ENCODE peak calls at places on chromosomes 3 and 15, in four cellular contexts. T, B, O and H are unnamed samples.

GRCh38 chr15:70430029-70430428 is 332.3 kb upstream of the TLE3 start:
- DNase-seq in O (no peak), B (no peak), T (no peak), H (no peak)

GRCh38 chr3:75136100-75136897 is 521.8 kb upstream of the CNTN3 start:
- DNase-seq in T (no peak), B (peak; percentile 24), O (no peak), H (no peak)

GRCh38 chr15:95284933-95285401 is 1045.5 kb upstream of the NR2F2 start:
- DNase-seq in B (no peak), T (no peak), O (no peak), H (no peak)

GRCh38 chr3:172134352-172134751 is 95.0 kb downstream of the FNDC3B start:
- DNase-seq in B (no peak), O (peak; percentile 58), T (no peak), H (no peak)

GRCh38 chr15:90101130-90101968 is 919 bp downstream of the IDH2 start:
- DNase-seq in T (peak; percentile 33), B (no peak), O (no peak), H (peak; percentile 75)

GRCh38 chr3:111947179-111947727 is 31.6 kb upstream of the ABHD10 start:
- DNase-seq in T (no peak), O (no peak), B (no peak), H (no peak)

GRCh38 chr3:159897331-159898075 is 91.1 kb upstream of the IL12A start:
- DNase-seq in B (no peak), O (no peak), T (no peak), H (peak; percentile 21)

GRCh38 chr3:18237251-18238005 is 187.7 kb downstream of the SATB1 start:
- DNase-seq in B (no peak), O (no peak), T (no peak), H (no peak)

GRCh38 chr3:15271785-15272381 is 60.5 kb downstream of the SH3BP5 start:
- DNase-seq in T (no peak), O (peak; percentile 90), B (no peak), H (no peak)

GRCh38 chr15:34753236-34753894 is 1.4 kb downstream of the GJD2 start:
- DNase-seq in O (no peak), T (peak; percentile 54), B (peak; percentile 10), H (no peak)

GRCh38 chr3:79846148-79846933 is 78.5 kb upstream of the ROBO1 start:
- DNase-seq in B (peak; percentile 34), O (no peak), T (peak; percentile 20), H (no peak)

GRCh38 chr15:89841306-89841705 is 26.7 kb upstream of the ANPEP start:
- DNase-seq in T (no peak), O (no peak), B (no peak), H (no peak)

GRCh38 chr15:40160021-40160420 is 848 bp upstream of the BUB1B start:
- DNase-seq in O (no peak), T (no peak), B (no peak), H (no peak)

GRCh38 chr15:40162552-40162951 is 1.7 kb downstream of the BUB1B start:
- DNase-seq in O (no peak), T (no peak), B (no peak), H (no peak)

GRCh38 chr15:40161693-40162401 is 978 bp downstream of the BUB1B start:
- DNase-seq in O (no peak), T (peak; percentile 32), B (no peak), H (no peak)

GRCh38 chr15:40163657-40164416 is 3.0 kb downstream of the BUB1B start:
- DNase-seq in B (no peak), O (no peak), T (no peak), H (no peak)

DNA sequence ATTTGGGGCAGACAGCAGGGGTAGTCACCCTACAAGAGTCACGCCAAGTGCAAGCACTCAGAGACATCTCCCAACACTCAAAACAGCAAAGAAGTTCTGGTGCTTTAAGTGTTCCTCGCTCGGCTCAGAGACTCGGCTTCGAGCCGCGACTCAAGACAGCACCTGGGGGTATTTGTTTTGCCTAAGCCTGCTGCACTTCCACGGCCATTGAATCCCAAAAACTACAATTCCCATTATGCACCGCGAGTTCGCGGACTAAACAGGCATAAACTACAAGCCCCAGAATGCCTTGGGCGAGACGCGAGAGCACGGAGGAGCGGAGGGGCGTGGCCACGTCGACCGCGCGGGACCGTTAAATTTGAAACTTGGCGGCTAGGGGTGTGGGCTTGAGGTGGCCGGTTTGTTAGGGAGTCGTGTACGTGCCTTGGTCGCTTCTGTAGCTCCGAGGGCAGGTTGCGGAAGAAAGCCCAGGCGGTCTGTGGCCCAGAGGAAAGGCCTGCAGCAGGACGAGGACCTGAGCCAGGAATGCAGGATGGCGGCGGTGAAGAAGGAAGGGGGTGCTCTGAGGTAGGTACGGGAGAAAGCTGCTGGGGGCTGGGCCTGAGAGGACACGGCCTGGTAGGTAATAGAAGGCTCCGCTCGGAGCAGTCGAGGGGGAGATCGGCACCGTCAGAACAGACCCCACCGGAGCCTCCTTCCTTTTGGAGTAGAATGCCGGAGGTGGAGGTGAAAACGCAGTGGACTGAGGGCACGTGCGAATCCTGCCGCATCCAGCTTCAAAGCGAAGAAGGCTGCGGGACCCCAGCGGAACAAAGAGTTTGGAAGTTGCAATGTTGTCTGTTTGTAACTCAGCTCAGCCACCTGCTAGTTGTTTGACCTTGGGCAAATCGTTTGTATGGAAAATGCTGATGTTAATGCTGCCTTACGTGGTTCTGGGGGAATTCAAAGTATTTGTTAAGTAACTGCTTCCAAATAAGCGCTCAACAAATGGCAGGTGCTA is at the start of gene BUB1B:
- DNase-seq in O (peak; percentile 88), T (peak; percentile 96), B (peak; percentile 95), H (peak; percentile 90)
- TF ChIP-seq EP300 in O (no peak), T (no peak), B (no peak), H (no peak)

GRCh38 chr15:36940207-36940606 is 160.1 kb downstream of the MEIS2 start:
- DNase-seq in O (no peak), B (no peak), T (no peak), H (no peak)

GRCh38 chr15:36940636-36941285 is 159.6 kb downstream of the MEIS2 start:
- DNase-seq in B (no peak), T (no peak), O (no peak), H (no peak)

GRCh38 chr15:36936652-36937051 is 163.7 kb downstream of the MEIS2 start:
- DNase-seq in O (no peak), T (no peak), B (no peak), H (no peak)

GRCh38 chr15:36938131-36938530 is 162.2 kb downstream of the MEIS2 start:
- DNase-seq in T (no peak), B (no peak), O (no peak), H (no peak)

DNA sequence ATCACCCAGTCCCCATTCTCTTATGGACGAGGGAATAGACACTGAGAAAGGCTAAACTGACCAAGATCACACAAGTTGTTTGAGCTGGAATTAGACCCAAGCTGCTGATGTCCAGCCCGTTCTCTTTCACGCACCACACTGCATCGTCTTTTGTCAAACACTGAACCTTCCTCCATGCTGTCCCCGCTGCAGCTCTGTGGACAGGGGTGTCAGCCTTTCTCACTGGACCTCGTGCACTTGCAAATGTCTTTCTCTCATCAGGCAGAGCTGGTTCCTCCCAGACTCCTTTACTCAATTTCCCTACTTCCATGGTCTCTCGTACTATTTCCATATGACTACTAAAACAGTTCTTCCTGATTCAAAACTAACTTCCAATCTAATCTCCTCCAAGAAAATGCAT is 161.6 kb downstream of the MEIS2 start:
- DNase-seq in B (no peak), T (no peak), O (no peak), H (no peak)
- H3K27ac ChIP-seq in B (no peak overlapping the region), T (no peak overlapping the region), O (no peak overlapping the region), H (peak overlapping the region; percentile 19)

GRCh38 chr3:169304716-169305115 is 358.8 kb downstream of the MECOM start:
- DNase-seq in O (no peak), B (no peak), T (no peak), H (no peak)

GRCh38 chr3:169310190-169310918 is 353.2 kb downstream of the MECOM start:
- DNase-seq in B (no peak), O (no peak), T (no peak), H (no peak)

GRCh38 chr3:169308654-169309325 is 354.7 kb downstream of the MECOM start:
- DNase-seq in T (no peak), O (no peak), B (no peak), H (no peak)

GRCh38 chr3:169303660-169304059 is 359.9 kb downstream of the MECOM start:
- DNase-seq in B (no peak), O (no peak), T (no peak), H (no peak)

GRCh38 chr3:169305460-169305859 is 358.1 kb downstream of the MECOM start:
- DNase-seq in O (no peak), T (no peak), B (no peak), H (no peak)
- TF ChIP-seq MXI1 in O (no peak), T (no peak), B (no peak), H (no peak)

DNA sequence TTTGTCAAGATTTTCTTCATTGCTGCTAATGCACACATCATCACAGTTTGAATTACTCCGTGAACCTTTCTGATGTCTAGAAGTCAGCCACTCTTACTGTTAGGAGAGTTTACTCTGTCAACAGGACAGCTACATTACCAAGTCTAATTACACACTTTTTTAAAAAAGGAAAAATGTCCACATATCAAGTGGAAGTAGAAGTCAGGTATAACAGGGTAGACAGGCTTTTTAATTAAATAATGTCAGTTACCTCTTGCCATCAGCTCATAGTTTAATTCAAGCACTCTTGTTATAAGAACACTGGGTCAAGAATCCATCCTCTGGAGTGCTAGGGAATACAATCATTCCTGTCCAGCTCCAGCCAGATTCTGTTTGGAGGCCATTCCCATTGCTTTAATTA is 232.8 kb downstream of the TAFA4 start:
- DNase-seq in O (no peak), B (no peak), T (no peak), H (no peak)
- TF ChIP-seq EP300 in O (no peak), B (no peak), T (no peak), H (no peak)

GRCh38 chr3:193945126-193945525 is 190.8 kb upstream of the HES1 start:
- DNase-seq in B (no peak), T (no peak), O (no peak), H (no peak)

GRCh38 chr3:193946945-193947344 is 189.0 kb upstream of the HES1 start:
- DNase-seq in B (peak; percentile 81), T (no peak), O (no peak), H (no peak)

GRCh38 chr3:193943200-193943599 is 192.7 kb upstream of the HES1 start:
- DNase-seq in B (peak; percentile 5), O (no peak), T (no peak), H (no peak)

GRCh38 chr3:193942516-193943055 is 193.4 kb upstream of the HES1 start:
- DNase-seq in B (peak; percentile 69), O (no peak), T (peak; percentile 70), H (no peak)

DNA sequence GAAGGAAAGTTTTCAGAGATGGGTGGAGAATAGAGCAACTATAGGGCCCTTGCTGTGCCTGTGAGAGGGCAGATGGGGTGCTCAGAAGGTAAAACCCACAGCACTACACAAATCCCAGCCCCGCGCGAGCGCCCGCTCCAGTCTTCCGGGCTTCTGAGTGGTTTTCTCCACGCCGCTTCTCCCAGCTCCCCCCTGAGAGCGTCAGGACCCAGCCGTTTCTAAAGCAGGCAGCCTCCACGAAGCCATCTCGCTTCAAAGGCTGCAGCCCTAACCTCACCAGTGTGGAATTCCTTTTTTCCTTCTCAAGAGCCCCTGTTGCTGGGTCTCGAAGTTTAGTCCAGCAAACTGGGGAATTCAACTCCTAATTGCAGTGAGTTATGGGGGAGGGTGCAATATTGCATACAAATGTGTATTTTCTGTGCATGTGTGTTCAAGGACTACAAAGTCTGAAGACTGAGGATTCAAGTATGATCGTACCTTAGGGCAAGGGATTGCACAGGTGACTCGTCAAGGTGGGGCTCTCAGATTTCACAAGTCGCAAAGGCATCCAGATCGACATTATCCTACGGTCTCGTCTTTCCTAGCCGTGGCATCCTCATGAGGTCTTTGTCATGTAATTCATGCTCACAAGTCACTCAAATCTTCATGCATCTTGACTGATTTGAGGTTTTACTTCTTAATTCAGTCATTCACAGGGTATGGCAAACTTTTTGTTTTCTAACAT is 191.6 kb upstream of the HES1 start:
- DNase-seq in O (no peak), B (no peak), T (no peak), H (no peak)
- H3K27ac ChIP-seq in O (no peak overlapping the region), B (no peak overlapping the region), T (no peak overlapping the region), H (no peak overlapping the region)